ENCODE peak calls at places on chromosomes 4 and X, in five cellular contexts. I, J, H, G and R are unnamed samples.

GRCh38 chr4:115030281-115030680 is 83.1 kb downstream of the NDST4 start:
- DNase-seq in G (no peak), I (no peak), H (no peak), J (no peak), R (no peak)

GRCh38 chr4:1411436-1412375 is 5.5 kb upstream of the NKX1-1 start:
- DNase-seq in J (no peak), G (no peak), I (peak; percentile 35), H (no peak), R (no peak)

GRCh38 chrX:105323951-105324350 is 103.5 kb upstream of the TEX13A start:
- DNase-seq in I (no peak), G (peak; percentile 60), H (peak; percentile 84), J (no peak), R (no peak)

GRCh38 chrX:16687514-16687913 is 25.0 kb downstream of the CTPS2 start:
- DNase-seq in G (peak; percentile 43), H (no peak), J (no peak), I (no peak), R (no peak)

GRCh38 chr4:11748169-11748872 is 319.6 kb upstream of the HS3ST1 start:
- DNase-seq in J (no peak), H (peak; percentile 76), I (no peak), G (peak; percentile 89), R (no peak)

GRCh38 chr4:16031554-16032381 is 52.1 kb downstream of the PROM1 start:
- DNase-seq in G (no peak), H (no peak), I (no peak), J (no peak), R (no peak)

GRCh38 chr4:166274136-166274761 is 401.2 kb downstream of the TLL1 start:
- DNase-seq in J (no peak), G (peak; percentile 39), H (no peak), I (no peak), R (no peak)

GRCh38 chr4:113718252-113718651 is 43.3 kb downstream of the CAMK2D start:
- DNase-seq in H (no peak), J (no peak), I (no peak), G (no peak), R (no peak)

GRCh38 chr4:183342541-183343533 is 20.6 kb upstream of the CLDN24 start:
- DNase-seq in H (no peak), I (peak; percentile 62), J (no peak), G (no peak), R (peak; percentile 19)

GRCh38 chrX:30156009-30156408 is 59.4 kb upstream of the MAGEB2 start:
- DNase-seq in I (no peak), H (no peak), J (no peak), G (no peak), R (no peak)

GRCh38 chrX:41923925-41924693 is 755 bp upstream of the CASK start:
- DNase-seq in G (peak; percentile 41), I (no peak), H (peak; percentile 61), J (no peak), R (no peak)

GRCh38 chr4:93228021-93228420 is 600.5 kb upstream of the ATOH1 start:
- DNase-seq in I (no peak), J (no peak), H (no peak), G (no peak), R (no peak)

DNA sequence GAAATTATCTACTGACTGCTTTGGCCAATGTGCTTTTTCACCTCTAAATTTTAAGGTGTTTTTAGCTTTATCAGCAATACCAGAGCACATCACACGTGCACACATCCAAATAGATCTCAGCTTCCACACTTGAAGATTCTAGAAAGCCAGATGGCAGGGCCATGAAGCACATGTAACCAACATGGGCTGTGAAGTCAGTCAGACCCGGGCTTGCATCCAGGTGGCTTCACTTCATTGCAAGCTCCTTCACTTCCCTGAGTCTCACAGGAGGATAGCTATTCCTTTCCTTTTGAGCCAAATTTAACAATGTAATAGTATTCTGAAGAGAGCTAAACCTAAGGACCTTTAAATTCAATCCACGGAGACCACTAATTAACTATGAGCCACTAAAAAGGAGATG is 86.5 kb downstream of the SH3RF1 start:
- DNase-seq in G (peak; percentile 42), J (no peak), I (no peak), H (no peak), R (no peak)
- H3K4me3 ChIP-seq in G (no peak overlapping the region), J (no peak overlapping the region), I (no peak overlapping the region), H (no peak overlapping the region), R (no peak overlapping the region)

GRCh38 chrX:101229155-101229554 is 9.6 kb downstream of the DRP2 start:
- DNase-seq in H (peak; percentile 58), J (no peak), G (peak; percentile 88), I (no peak), R (no peak)
- H3K27ac ChIP-seq in H (no peak overlapping the region), J (no peak overlapping the region), G (no peak overlapping the region), I (no peak overlapping the region), R (no peak overlapping the region)

GRCh38 chr4:40627540-40627939 is 2.1 kb downstream of the RBM47 start:
- DNase-seq in J (no peak), H (no peak), I (no peak), G (no peak), R (no peak)
- H3K4me1 ChIP-seq in J (no peaks in the 10 kb centered on the region), H (peaks cover 51% of the 10 kb centered on the region), I (peaks cover 14% of the 10 kb centered on the region), G (no peaks in the 10 kb centered on the region), R (peaks cover 12% of the 10 kb centered on the region)

DNA sequence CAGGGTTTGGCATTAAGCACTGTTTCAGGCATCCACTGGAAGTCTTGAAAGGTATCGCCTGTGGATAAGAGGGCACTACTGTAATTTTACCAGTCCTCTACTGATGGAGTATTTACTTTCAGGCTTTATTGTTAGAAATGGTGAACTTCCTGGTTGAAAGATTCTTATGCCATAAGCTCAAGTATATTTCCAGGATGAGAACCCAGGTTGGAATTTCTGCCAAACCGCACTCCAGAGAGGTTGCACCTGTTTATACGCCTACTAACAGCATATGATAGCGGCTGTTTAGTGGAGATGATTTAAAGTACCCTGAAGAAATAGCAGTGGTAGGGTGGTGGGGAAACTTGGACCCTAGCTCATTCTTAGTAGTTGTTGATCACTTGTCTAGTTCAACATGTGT is 9.9 kb downstream of the FNIP2 start:
- DNase-seq in G (peak; percentile 58), H (peak; percentile 53), I (no peak), J (no peak), R (no peak)
- H3K4me3 ChIP-seq in G (no peak overlapping the region), H (no peak overlapping the region), I (no peak overlapping the region), J (no peak overlapping the region), R (no peak overlapping the region)

DNA sequence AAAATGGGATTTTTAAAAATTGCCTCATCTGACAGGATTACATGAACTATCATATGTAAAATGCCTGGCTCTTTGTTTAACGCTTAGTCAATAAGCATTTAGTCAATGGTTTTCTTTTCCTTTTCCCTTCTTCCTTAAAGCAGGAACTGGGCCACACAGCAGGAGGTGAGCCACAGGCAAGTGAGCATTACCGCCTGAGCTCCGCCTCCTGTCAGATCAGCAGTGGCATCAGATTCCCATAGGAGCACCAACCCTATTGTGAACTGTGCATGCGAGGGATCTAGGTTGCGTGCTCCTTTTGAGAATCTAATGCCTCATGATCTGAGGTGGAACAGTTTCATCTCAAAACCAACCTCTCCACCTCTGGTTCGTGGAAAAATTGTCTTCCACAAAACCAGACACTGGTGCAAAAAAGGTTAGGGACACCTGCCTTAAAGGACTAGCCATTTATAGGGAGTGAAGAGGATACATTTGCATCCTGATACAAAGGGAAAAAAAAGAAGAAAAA is 306.1 kb downstream of the FBXW7 start:
- DNase-seq in J (no peak), G (no peak), I (no peak), H (no peak), R (no peak)
- H3K27ac ChIP-seq in J (no peak overlapping the region), G (no peak overlapping the region), I (no peak overlapping the region), H (no peak overlapping the region), R (no peak overlapping the region)

GRCh38 chr4:139689093-139689722 is 23.6 kb downstream of the MGST2 start:
- DNase-seq in G (no peak), H (no peak), J (no peak), I (no peak), R (no peak)
- H3K4me1 ChIP-seq in G (no peaks in the 10 kb centered on the region), H (no peaks in the 10 kb centered on the region), J (peaks cover 2% of the 10 kb centered on the region), I (peaks cover 11% of the 10 kb centered on the region), R (peaks cover 53% of the 10 kb centered on the region)

GRCh38 chr4:184732126-184732525 is 1.8 kb downstream of the CENPU start:
- DNase-seq in H (peak; percentile 91), I (no peak), G (peak; percentile 52), J (no peak), R (no peak)
- H3K4me3 ChIP-seq in H (peak overlapping the region; percentile 95), I (no peak overlapping the region), G (peak overlapping the region; percentile 95), J (no peak overlapping the region), R (no peak overlapping the region)

GRCh38 chrX:48927736-48928382 is 9.0 kb upstream of the PIM2 start:
- DNase-seq in J (no peak), H (no peak), G (no peak), I (no peak), R (no peak)

GRCh38 chrX:48923771-48924170 is 4.9 kb upstream of the PIM2 start:
- DNase-seq in H (no peak), I (no peak), J (no peak), G (no peak), R (no peak)

GRCh38 chrX:48924270-48924669 is 5.4 kb upstream of the PIM2 start:
- DNase-seq in I (no peak), J (no peak), G (no peak), H (no peak), R (no peak)

GRCh38 chrX:48927125-48927524 is 8.3 kb upstream of the PIM2 start:
- DNase-seq in I (no peak), J (no peak), G (no peak), H (no peak), R (no peak)
- H3K27ac ChIP-seq in I (no peak overlapping the region), J (no peak overlapping the region), G (no peak overlapping the region), H (no peak overlapping the region), R (no peak overlapping the region)